ENCODE peak calls at places on chromosome 3, in seven cellular contexts. Y, O, T, Q, E, K and P are unnamed samples.

GRCh38 chr3:121974601-121975111 is 47.4 kb downstream of the ILDR1 start:
- DNase-seq in Y (no peak), O (no peak), T (no peak), Q (no peak), E (no peak), K (no peak), P (no peak)

GRCh38 chr3:114144909-114145688 is 33.8 kb downstream of the DRD3 start:
- DNase-seq in Y (peak; percentile 94), O (peak; percentile 5), T (no peak), Q (no peak), E (peak; percentile 48), K (no peak), P (no peak)

GRCh38 chr3:165617134-165617533 is 220.1 kb downstream of the BCHE start:
- DNase-seq in Y (no peak), O (no peak), T (no peak), Q (no peak), E (no peak), K (no peak), P (no peak)

GRCh38 chr3:126340081-126340511 is 17.1 kb downstream of the KLF15 start:
- DNase-seq in Y (no peak), O (no peak), T (peak; percentile 59), Q (peak; percentile 21), E (no peak), K (peak; percentile 33), P (no peak)

GRCh38 chr3:175940243-175940642 is 1081.1 kb downstream of the NAALADL2 start:
- DNase-seq in Y (peak; percentile 46), O (no peak), T (no peak), Q (no peak), E (no peak), K (no peak), P (no peak)

GRCh38 chr3:159855599-159856495 is 132.8 kb upstream of the IL12A start:
- DNase-seq in Y (no peak), O (no peak), T (no peak), Q (no peak), E (peak; percentile 59), K (no peak), P (no peak)

GRCh38 chr3:132283440-132283839 is 33.8 kb upstream of the ACP3 start:
- DNase-seq in Y (no peak), O (no peak), T (no peak), Q (no peak), E (no peak), K (no peak), P (no peak)

GRCh38 chr3:129161860-129162271 is 1.0 kb upstream of the ISY1 start:
- DNase-seq in Y (peak; percentile 8), O (no peak), T (peak; percentile 35), Q (no peak), E (no peak), K (no peak), P (peak; percentile 69)

GRCh38 chr3:124395584-124396340 is 334.5 kb upstream of the UMPS start:
- DNase-seq in Y (peak; percentile 6), O (no peak), T (peak; percentile 79), Q (no peak), E (no peak), K (no peak), P (no peak)

GRCh38 chr3:172341482-172342059 is 106.7 kb downstream of the GHSR start:
- DNase-seq in Y (peak; percentile 70), O (peak; percentile 60), T (no peak), Q (no peak), E (peak; percentile 63), K (no peak), P (peak; percentile 77)

GRCh38 chr3:79724206-79724605 is 43.6 kb downstream of the ROBO1 start:
- DNase-seq in Y (no peak), O (peak; percentile 6), T (no peak), Q (no peak), E (no peak), K (no peak), P (no peak)

GRCh38 chr3:141303481-141304223 is 64.7 kb upstream of the ZBTB38 start:
- DNase-seq in Y (peak; percentile 86), O (peak; percentile 79), T (no peak), Q (peak; percentile 35), E (peak; percentile 86), K (peak; percentile 82), P (peak; percentile 81)

GRCh38 chr3:10495614-10496013 is 9.8 kb downstream of the ATP2B2 start:
- DNase-seq in Y (no peak), O (no peak), T (no peak), Q (no peak), E (no peak), K (no peak), P (no peak)

GRCh38 chr3:55615694-55616310 is 128.7 kb upstream of the WNT5A start:
- DNase-seq in Y (no peak), O (no peak), T (peak; percentile 32), Q (no peak), E (no peak), K (no peak), P (no peak)

GRCh38 chr3:13217736-13218540 is 144.7 kb upstream of the IQSEC1 start:
- DNase-seq in Y (peak; percentile 20), O (peak; percentile 66), T (no peak), Q (no peak), E (no peak), K (no peak), P (no peak)

GRCh38 chr3:195162033-195162669 is 108.8 kb downstream of the XXYLT1 start:
- DNase-seq in Y (no peak), O (no peak), T (no peak), Q (peak; percentile 63), E (peak; percentile 99), K (peak; percentile 72), P (peak; percentile 42)

GRCh38 chr3:43155464-43156121 is 49.7 kb upstream of the POMGNT2 start:
- DNase-seq in Y (peak; percentile 83), O (peak; percentile 54), T (peak; percentile 73), Q (peak; percentile 79), E (peak; percentile 68), K (peak; percentile 73), P (peak; percentile 8)

GRCh38 chr3:156817931-156818765 is 8.0 kb upstream of the LEKR1 start:
- DNase-seq in Y (no peak), O (no peak), T (no peak), Q (no peak), E (peak; percentile 16), K (no peak), P (no peak)

GRCh38 chr3:133211449-133211848 is 173.3 kb downstream of the TMEM108 start:
- DNase-seq in Y (no peak), O (no peak), T (no peak), Q (no peak), E (no peak), K (no peak), P (no peak)

GRCh38 chr3:71247221-71247947 is 336.1 kb downstream of the FOXP1 start:
- DNase-seq in Y (peak; percentile 67), O (peak; percentile 71), T (no peak), Q (no peak), E (no peak), K (no peak), P (peak; percentile 35)

GRCh38 chr3:72347819-72348319 is 500.4 kb downstream of the SHQ1 start:
- DNase-seq in Y (no peak), O (no peak), T (peak; percentile 89), Q (no peak), E (peak; percentile 92), K (peak; percentile 80), P (peak; percentile 25)

GRCh38 chr3:139934557-139935070 is 371 bp upstream of the CLSTN2 start:
- DNase-seq in Y (no peak), O (peak; percentile 37), T (peak; percentile 78), Q (peak; percentile 81), E (no peak), K (peak; percentile 50), P (peak; percentile 18)

GRCh38 chr3:105366302-105367062 is at the start of gene ALCAM:
- DNase-seq in Y (peak; percentile 99), O (peak; percentile 98), T (peak; percentile 94), Q (peak; percentile 92), E (peak; percentile 99), K (peak; percentile 96), P (peak; percentile 39)
- TF ChIP-seq POLR2A in Y (peak; percentile 78), O (peak; percentile 84), T (no peak), Q (peak; percentile 69), E (no peak), K (peak; percentile 83), P (no peak)

DNA sequence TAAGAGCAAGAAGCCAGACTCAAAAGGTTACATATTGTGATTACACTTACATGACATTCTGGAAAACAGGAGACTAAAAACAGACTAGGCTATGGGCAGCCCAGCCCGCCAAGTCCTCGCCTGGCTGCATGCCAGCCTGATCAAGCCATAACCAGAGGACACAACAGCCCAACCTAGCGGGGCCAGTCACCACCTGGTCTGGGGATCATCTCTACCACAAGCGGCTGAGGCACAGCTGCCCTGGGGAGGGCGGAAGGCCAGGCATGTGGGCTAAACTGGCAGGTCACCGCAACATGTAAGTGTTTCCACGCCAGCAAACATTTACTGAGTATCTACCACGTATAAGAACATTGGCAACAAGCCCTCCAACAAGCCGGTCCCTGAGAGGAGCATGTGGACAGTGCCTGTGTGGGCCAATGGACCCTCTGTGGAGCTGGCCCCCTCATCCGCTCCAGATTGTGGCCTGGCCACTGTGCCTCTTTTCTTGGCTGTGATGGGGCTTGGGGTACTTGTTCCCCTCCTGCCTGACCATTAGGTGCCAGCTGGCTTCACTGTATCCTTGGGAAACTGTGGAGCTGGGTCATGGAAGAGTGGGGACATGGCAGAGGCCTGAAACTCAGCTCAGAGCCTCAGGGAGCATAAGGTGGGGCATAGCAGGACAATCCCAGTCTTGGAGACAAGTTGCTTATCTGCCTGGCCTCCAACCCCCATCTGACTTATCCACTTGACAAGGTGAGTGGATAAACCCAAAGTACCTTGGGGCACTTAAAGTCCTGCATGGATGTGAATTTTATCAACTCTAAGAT is 9.0 kb downstream of the UBXN7 start:
- DNase-seq in Y (no peak), O (no peak), T (peak; percentile 94), Q (no peak), E (peak; percentile 36), K (peak; percentile 53), P (peak; percentile 68)
- TF ChIP-seq POLR2A in Y (no peak), O (no peak), T (no peak), Q (no peak), E (no peak), K (no peak), P (no peak)

GRCh38 chr3:67000006-67000405 is 1.9 kb downstream of the KBTBD8 start:
- DNase-seq in Y (peak; percentile 86), O (no peak), T (no peak), Q (no peak), E (no peak), K (no peak), P (peak; percentile 56)

GRCh38 chr3:66998899-66999235 is 760 bp downstream of the KBTBD8 start:
- DNase-seq in Y (no peak), O (no peak), T (no peak), Q (no peak), E (peak; percentile 51), K (no peak), P (peak; percentile 56)

GRCh38 chr3:66997560-66998074 is 490 bp upstream of the KBTBD8 start:
- DNase-seq in Y (peak; percentile 76), O (no peak), T (peak; percentile 39), Q (peak; percentile 18), E (no peak), K (no peak), P (peak; percentile 85)

GRCh38 chr3:67001086-67001861 is 3.2 kb downstream of the KBTBD8 start:
- DNase-seq in Y (no peak), O (no peak), T (no peak), Q (no peak), E (no peak), K (no peak), P (no peak)

GRCh38 chr3:66998075-66998898 is at the start of gene KBTBD8:
- DNase-seq in Y (peak; percentile 98), O (peak; percentile 95), T (peak; percentile 99), Q (peak; percentile 97), E (peak; percentile 99), K (peak; percentile 99), P (peak; percentile 99)
- TF ChIP-seq POLR2A in Y (peak; percentile 78), O (peak; percentile 25), T (no peak), Q (no peak), E (peak; percentile 45), K (no peak), P (peak; percentile 76)

GRCh38 chr3:150434263-150434662 is 26.2 kb downstream of the TSC22D2 start:
- DNase-seq in Y (no peak), O (no peak), T (no peak), Q (no peak), E (no peak), K (no peak), P (no peak)
- TF ChIP-seq POLR2A in Y (no peak), O (no peak), T (no peak), Q (no peak), E (no peak), K (no peak), P (no peak)